ENCODE peak calls at places on chromosome 1, in four cellular contexts. S is KG1; M is stimulated activated CD8-positive, alpha-beta memory T cell treated with anti-CD3 and anti-CD28 coated beads, Interleukin-2, amount 100 ng/mL, for 1 hour; Y is epithelial cell of esophagus. I is an unnamed sample.

GRCh38 chr1:151175910-151176309 is at the start of gene TMOD4:
- DNase-seq in S (no peak), M (no peak), Y (peak), I (no peak)

GRCh38 chr1:28235746-28236655 is at the start of gene ATP5IF1:
- DNase-seq in S (peak), M (peak), Y (peak), I (peak)

GRCh38 chr1:228131736-228132135 is 8.3 kb upstream of the GUK1 start:
- DNase-seq in S (no peak), M (no peak), Y (no peak), I (no peak)

GRCh38 chr1:114113801-114114750 is 39.6 kb downstream of the SYT6 start:
- DNase-seq in S (peak), M (no peak), Y (peak), I (no peak)

GRCh38 chr1:15139654-15140350 is 13.7 kb upstream of the TMEM51 start:
- DNase-seq in S (no peak), M (no peak), Y (peak), I (no peak)

GRCh38 chr1:5992814-5993552 is 758 bp upstream of the NPHP4 start:
- DNase-seq in S (no peak), M (no peak), Y (peak), I (no peak)

GRCh38 chr1:163875214-163875926 is 553.6 kb downstream of the NUF2 start:
- DNase-seq in S (no peak), M (no peak), Y (peak), I (no peak)

GRCh38 chr1:67732750-67733151 is 47.8 kb downstream of the GADD45A start:
- DNase-seq in S (no peak), M (no peak), Y (no peak), I (no peak)

GRCh38 chr1:119773711-119774241 is 5.1 kb upstream of the HMGCS2 start:
- DNase-seq in S (no peak), M (no peak), Y (peak), I (no peak)

GRCh38 chr1:165942062-165942461 is 114.6 kb downstream of the UCK2 start:
- DNase-seq in S (no peak), M (no peak), Y (no peak), I (no peak)

GRCh38 chr1:12594966-12595838 is 22.8 kb downstream of the DHRS3 start:
- DNase-seq in S (no peak), M (no peak), Y (no peak), I (peak)

GRCh38 chr1:205317311-205317917 is 4.1 kb downstream of the NUAK2 start:
- DNase-seq in S (no peak), M (no peak), Y (peak), I (no peak)

GRCh38 chr1:96968582-96969378 is 247.2 kb downstream of the PTBP2 start:
- DNase-seq in S (no peak), M (no peak), Y (no peak), I (no peak)

GRCh38 chr1:10788592-10789006 is 7.8 kb downstream of the CASZ1 start:
- DNase-seq in S (no peak), M (no peak), Y (no peak), I (peak)

GRCh38 chr1:46341222-46342083 is 846 bp downstream of the NSUN4 start:
- DNase-seq in S (no peak), M (no peak), Y (no peak), I (no peak)

GRCh38 chr1:226609836-226610455 is 61.4 kb downstream of the STUM start:
- DNase-seq in S (no peak), M (no peak), Y (no peak), I (no peak)

GRCh38 chr1:207152792-207153434 is 48.9 kb downstream of the C4BPA start:
- DNase-seq in S (no peak), M (no peak), Y (peak), I (no peak)

GRCh38 chr1:168734946-168735345 is 5.9 kb upstream of the DPT start:
- DNase-seq in S (no peak), M (no peak), Y (peak), I (no peak)

GRCh38 chr1:229003233-229004031 is 267.5 kb upstream of the RAB4A start:
- DNase-seq in S (no peak), M (no peak), Y (no peak), I (peak)

GRCh38 chr1:25033828-25034451 is 103.9 kb upstream of the RUNX3 start:
- DNase-seq in S (peak), M (no peak), Y (no peak), I (no peak)

GRCh38 chr1:187408217-187409004 is 579.7 kb downstream of the PLA2G4A start:
- DNase-seq in S (no peak), M (no peak), Y (peak), I (no peak)

GRCh38 chr1:169595764-169596711 is 9.8 kb upstream of the F5 start:
- DNase-seq in S (no peak), M (no peak), Y (peak), I (no peak)

GRCh38 chr1:46244656-46245371 is 2.7 kb upstream of the RAD54L start:
- DNase-seq in S (no peak), M (no peak), Y (peak), I (no peak)